ENCODE peak calls at places on chromosomes 5 and 9, in six cellular contexts. B is pancreas; N is uterus; E is effector memory CD4-positive, alpha-beta T cell; X is GM23338; O is RWPE1. K is an unnamed sample.
A peak's percentile ranks its signal among the peaks of the same experiment; 100 is the strongest.

GRCh38 chr9:105299190-105299854 is 54.9 kb downstream of the SLC44A1 start:
- DNase-seq in X (no peak), N (no peak), E (no peak), B (no peak), O (peak; percentile 66), K (no peak)

GRCh38 chr9:38160613-38161215 is 91.7 kb upstream of the SHB start:
- DNase-seq in B (no peak), E (peak; percentile 13), N (peak; percentile 43), O (peak; percentile 31), X (peak; percentile 91), K (peak; percentile 64)

GRCh38 chr9:107239474-107239873 is 43.6 kb upstream of the RAD23B start:
- DNase-seq in N (no peak), B (no peak), X (no peak), O (peak; percentile 72), E (no peak), K (no peak)

GRCh38 chr5:88732181-88732633 is 150.8 kb downstream of the MEF2C start:
- DNase-seq in X (no peak), N (peak; percentile 39), E (no peak), B (no peak), O (no peak), K (no peak)

GRCh38 chr5:147307170-147307569 is 72.3 kb downstream of the STK32A start:
- DNase-seq in X (no peak), N (no peak), B (no peak), O (no peak), E (no peak), K (no peak)

GRCh38 chr5:118060833-118061232 is 927.5 kb downstream of the DTWD2 start:
- DNase-seq in X (peak; percentile 34), N (no peak), B (no peak), E (no peak), O (no peak), K (no peak)

GRCh38 chr9:93084471-93084881 is 11.5 kb upstream of the CARD19 start:
- DNase-seq in N (no peak), E (no peak), B (peak; percentile 51), X (no peak), O (no peak), K (no peak)

GRCh38 chr5:147450596-147450995 is 59.3 kb downstream of the DPYSL3 start:
- DNase-seq in X (peak; percentile 54), N (no peak), O (no peak), B (no peak), E (no peak), K (no peak)

GRCh38 chr5:36902353-36902752 is 25.8 kb downstream of the NIPBL start:
- DNase-seq in N (no peak), B (no peak), O (no peak), E (no peak), X (no peak), K (no peak)

GRCh38 chr5:154141686-154142300 is 48.7 kb upstream of the GALNT10 start:
- DNase-seq in N (no peak), E (no peak), X (no peak), O (no peak), B (no peak), K (no peak)

GRCh38 chr5:67077296-67077695 is 119.3 kb downstream of the CD180 start:
- DNase-seq in E (no peak), X (no peak), N (no peak), B (no peak), O (no peak), K (no peak)

GRCh38 chr9:133538176-133538575 is 3.7 kb downstream of the ADAMTSL2 start:
- DNase-seq in O (peak; percentile 52), B (no peak), E (no peak), N (no peak), X (no peak), K (no peak)
- H3K27ac ChIP-seq in O (no peak overlapping the region), B (no peak overlapping the region), E (no peak overlapping the region), N (no peak overlapping the region), X (no peak overlapping the region), K (no peak overlapping the region)

DNA sequence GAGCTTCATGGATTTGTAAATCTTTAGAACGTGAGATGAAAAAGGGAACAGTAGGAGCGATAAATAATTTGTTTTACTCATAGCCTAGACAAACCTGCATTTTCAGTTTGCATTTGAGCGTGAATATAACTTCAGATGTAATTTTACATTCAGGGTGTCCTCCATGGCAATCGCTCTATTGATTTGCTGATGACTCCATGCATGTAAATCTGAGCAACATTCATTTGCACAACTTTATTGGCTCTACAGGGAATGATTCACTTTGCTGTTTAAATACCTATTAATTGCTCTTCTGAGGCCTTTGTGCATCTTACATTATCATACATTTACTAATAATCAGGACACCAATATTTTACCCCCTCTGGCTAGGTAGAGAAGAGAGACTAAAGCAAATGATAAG is 122.2 kb downstream of the EGFLAM start:
- DNase-seq in X (no peak), E (no peak), N (no peak), B (no peak), O (no peak), K (no peak)
- H3K27ac ChIP-seq in X (no peak overlapping the region), E (no peak overlapping the region), N (no peak overlapping the region), B (no peak overlapping the region), O (no peak overlapping the region), K (no peak overlapping the region)

GRCh38 chr5:107426209-107426608 is 244.5 kb downstream of the EFNA5 start:
- DNase-seq in E (no peak), O (no peak), X (no peak), N (no peak), B (no peak), K (no peak)

GRCh38 chr5:107422494-107422893 is 248.2 kb downstream of the EFNA5 start:
- DNase-seq in N (no peak), X (peak; percentile 30), E (no peak), O (no peak), B (no peak), K (no peak)

GRCh38 chr5:107425541-107426031 is 245.2 kb downstream of the EFNA5 start:
- DNase-seq in B (no peak), N (no peak), X (no peak), O (peak; percentile 84), E (no peak), K (no peak)

GRCh38 chr5:107428303-107428761 is 242.4 kb downstream of the EFNA5 start:
- DNase-seq in N (no peak), X (no peak), B (no peak), E (no peak), O (no peak), K (no peak)

DNA sequence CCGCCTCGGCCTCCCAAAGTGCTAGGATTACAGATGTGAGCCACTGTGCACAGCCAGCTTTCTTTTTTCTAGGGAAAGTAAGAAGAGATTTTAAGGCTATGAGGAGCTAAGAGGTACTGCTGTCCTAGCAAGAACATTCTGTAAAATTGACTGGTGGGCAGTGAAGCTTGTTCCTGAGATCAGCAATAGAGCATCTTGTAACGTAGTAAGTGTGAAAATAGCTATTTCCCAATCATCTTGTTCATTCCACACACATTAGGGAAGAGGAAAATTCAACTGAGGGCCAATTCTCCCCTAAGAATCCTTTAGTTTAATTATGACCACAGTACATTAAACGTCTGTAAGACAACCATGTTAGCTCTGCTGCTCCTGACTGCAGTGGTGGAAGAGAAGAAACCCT is 246.3 kb downstream of the EFNA5 start:
- DNase-seq in E (no peak), B (no peak), O (no peak), X (no peak), N (no peak), K (no peak)
- H3K27ac ChIP-seq in E (no peak overlapping the region), B (no peak overlapping the region), O (peak overlapping the region; percentile 74), X (no peak overlapping the region), N (no peak overlapping the region), K (no peak overlapping the region)

DNA sequence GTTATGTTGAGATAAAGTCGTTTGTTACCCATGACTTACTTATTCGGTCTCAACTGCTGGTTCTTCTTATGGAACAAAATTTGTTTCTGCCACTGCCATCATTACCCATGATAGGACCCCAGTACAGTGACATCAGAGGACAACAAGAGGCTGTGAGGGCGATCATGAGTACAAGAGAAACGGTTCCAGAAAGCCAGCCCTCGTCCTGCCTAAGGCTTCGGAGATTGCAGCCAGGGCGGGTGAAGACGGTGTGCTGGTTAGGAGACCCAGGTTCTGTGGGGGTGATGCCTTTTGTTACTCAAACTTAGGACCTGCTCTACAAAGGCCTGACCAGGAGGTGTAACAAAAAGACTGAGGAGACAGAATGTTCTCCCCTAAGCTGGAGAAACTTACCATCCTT is 10.9 kb downstream of the FYB1 start:
- DNase-seq in B (no peak), E (no peak), O (no peak), N (no peak), X (no peak), K (no peak)
- H3K27ac ChIP-seq in B (no peak overlapping the region), E (peak overlapping the region; percentile 90), O (no peak overlapping the region), N (no peak overlapping the region), X (no peak overlapping the region), K (peak overlapping the region; percentile 4)

DNA sequence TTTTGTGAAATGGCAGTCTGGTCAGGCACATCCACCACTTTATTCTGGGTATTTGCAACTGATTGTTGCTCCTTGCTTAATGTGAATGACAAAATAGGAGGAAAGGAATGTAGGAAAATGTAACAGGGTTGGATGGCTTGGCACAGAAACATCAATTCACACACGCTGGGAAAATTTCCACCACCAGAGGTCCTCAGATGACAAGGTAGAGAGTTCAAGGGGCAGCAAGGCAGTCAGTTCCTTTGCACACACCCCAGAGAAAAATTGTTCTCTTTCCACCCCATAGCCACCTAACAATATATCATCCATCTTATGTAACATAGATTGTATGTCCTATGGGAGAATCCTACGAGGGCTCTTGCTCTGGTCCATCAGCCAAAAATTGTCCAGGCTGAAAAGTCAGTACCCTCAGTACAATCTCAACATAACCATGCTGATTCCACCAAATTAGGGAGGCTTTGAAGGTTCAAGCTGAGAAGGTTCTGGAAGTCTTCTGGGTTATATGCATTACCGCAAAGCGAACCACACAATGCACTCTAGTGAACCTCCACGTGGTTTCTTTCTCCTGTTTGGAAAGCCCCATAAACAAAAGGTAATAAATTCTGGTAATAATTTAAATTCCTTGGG is 42.1 kb upstream of the AGXT2 start:
- DNase-seq in E (no peak), X (peak; percentile 88), B (no peak), O (peak; percentile 53), N (peak; percentile 62), K (peak; percentile 41)
- H3K27ac ChIP-seq in E (no peak overlapping the region), X (no peak overlapping the region), B (no peak overlapping the region), O (no peak overlapping the region), N (no peak overlapping the region), K (no peak overlapping the region)

DNA sequence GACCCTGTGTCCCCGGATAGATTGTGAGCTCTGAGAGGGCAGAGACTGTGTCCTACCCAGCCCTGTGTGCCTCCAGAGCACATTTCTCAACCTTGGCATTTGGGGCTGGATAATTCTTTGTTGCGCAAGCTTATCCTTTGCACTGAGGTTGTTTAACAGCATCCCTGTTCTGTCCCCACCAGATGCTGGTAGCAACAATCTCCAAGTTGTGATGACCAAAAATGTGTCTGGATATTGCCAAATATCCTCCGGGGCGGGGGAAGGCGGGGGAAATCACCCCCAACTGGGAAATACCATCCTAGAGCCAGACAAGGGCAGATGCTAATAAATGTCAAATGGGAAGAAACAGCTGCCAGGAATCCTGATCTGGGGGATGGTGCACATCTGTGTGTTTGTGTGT is 24.0 kb upstream of the TNIP1 start:
- DNase-seq in X (no peak), E (no peak), N (peak; percentile 85), B (no peak), O (no peak), K (no peak)
- H3K27ac ChIP-seq in X (no peak overlapping the region), E (no peak overlapping the region), N (peak overlapping the region; percentile 78), B (no peak overlapping the region), O (no peak overlapping the region), K (no peak overlapping the region)